ENCODE peak calls at places on chromosome 11, in five cellular contexts. E is CD8-positive, alpha-beta T cell; L is cardiac muscle cell; X is SK-N-SH; I is H1. P is an unnamed sample.

GRCh38 chr11:2258501-2259465 is 11.6 kb downstream of the ASCL2 start:
- DNase-seq in E (peak; percentile 40), X (no peak), I (no peak), L (no peak), P (no peak)

GRCh38 chr11:15793032-15793996 is 563.0 kb downstream of the SOX6 start:
- DNase-seq in I (no peak), E (no peak), L (peak; percentile 50), X (no peak), P (no peak)

GRCh38 chr11:12271826-12272366 is 105.5 kb upstream of the PARVA start:
- DNase-seq in L (no peak), E (no peak), I (no peak), X (no peak), P (no peak)

GRCh38 chr11:126433989-126434949 is 78.8 kb downstream of the ST3GAL4 start:
- DNase-seq in L (no peak), E (no peak), X (peak; percentile 37), I (no peak), P (no peak)

GRCh38 chr11:69351460-69351859 is 57.5 kb downstream of the MYEOV start:
- DNase-seq in L (peak; percentile 69), E (no peak), X (no peak), I (no peak), P (no peak)

GRCh38 chr11:26028294-26028954 is 303.5 kb upstream of the ANO3 start:
- DNase-seq in X (no peak), L (no peak), I (no peak), E (no peak), P (no peak)

GRCh38 chr11:3014314-3014938 is 22.3 kb upstream of the NAP1L4 start:
- DNase-seq in X (no peak), L (no peak), I (no peak), E (peak; percentile 90), P (no peak)

GRCh38 chr11:15897211-15897960 is 459.0 kb downstream of the SOX6 start:
- DNase-seq in I (no peak), E (no peak), L (peak; percentile 66), X (no peak), P (no peak)

GRCh38 chr11:118699508-118700220 is 20.2 kb upstream of the TREH start:
- DNase-seq in X (no peak), I (no peak), E (peak; percentile 78), L (no peak), P (no peak)

GRCh38 chr11:74025467-74026166 is 16.7 kb upstream of the UCP3 start:
- DNase-seq in X (no peak), E (no peak), I (no peak), L (no peak), P (no peak)

GRCh38 chr11:74035264-74035663 is 26.4 kb upstream of the UCP3 start:
- DNase-seq in L (no peak), E (no peak), I (no peak), X (no peak), P (no peak)

GRCh38 chr11:74033046-74033445 is 24.2 kb upstream of the UCP3 start:
- DNase-seq in E (no peak), I (no peak), L (no peak), X (no peak), P (no peak)

GRCh38 chr11:74031310-74031676 is 22.4 kb upstream of the UCP3 start:
- DNase-seq in X (no peak), E (no peak), I (no peak), L (no peak), P (no peak)

GRCh38 chr11:74030668-74031309 is 21.9 kb upstream of the UCP3 start:
- DNase-seq in L (no peak), X (no peak), E (no peak), I (no peak), P (no peak)
- TF ChIP-seq CTCF in L (no peak), X (no peak), E (no peak), I (no peak), P (no peak)

GRCh38 chr11:8684600-8685290 is 2.2 kb downstream of the RPL27A start:
- DNase-seq in X (no peak), L (no peak), E (no peak), I (no peak), P (no peak)

GRCh38 chr11:8686325-8686724 is 3.7 kb downstream of the RPL27A start:
- DNase-seq in E (no peak), I (no peak), L (no peak), X (no peak), P (no peak)

GRCh38 chr11:8683115-8683807 is 669 bp downstream of the RPL27A start:
- DNase-seq in L (no peak), E (no peak), I (no peak), X (no peak), P (no peak)

GRCh38 chr11:8685820-8686219 is 3.2 kb downstream of the RPL27A start:
- DNase-seq in I (no peak), E (no peak), X (no peak), L (no peak), P (no peak)

DNA sequence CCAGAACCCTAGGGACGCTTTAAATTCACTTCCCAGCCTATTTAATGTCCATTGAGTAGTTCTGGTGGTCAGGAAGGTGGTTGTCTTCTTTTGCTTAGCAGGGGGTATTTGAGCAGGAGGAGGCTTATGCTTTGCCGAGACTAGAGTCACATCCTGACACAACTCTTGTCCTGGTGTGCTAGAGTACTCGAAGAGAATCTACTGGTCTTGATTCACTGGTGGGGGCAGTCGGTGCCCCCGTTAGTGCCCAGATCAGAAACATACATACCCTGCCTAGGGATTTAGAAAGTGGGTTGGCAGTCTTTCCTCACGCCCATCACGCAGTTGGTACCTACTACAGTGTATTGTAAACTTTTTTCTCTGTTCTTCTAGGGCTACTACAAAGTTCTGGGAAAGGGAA is 2.7 kb downstream of the RPL27A start:
- DNase-seq in L (no peak), I (no peak), X (no peak), E (no peak), P (no peak)
- H3K4me3 ChIP-seq in L (no peak overlapping the region), I (no peak overlapping the region), X (peak overlapping the region; percentile 95), E (no peak overlapping the region), P (no peak overlapping the region)

GRCh38 chr11:63916837-63917684 is at the start of gene RCOR2:
- DNase-seq in L (peak; percentile 95), I (no peak), E (peak; percentile 73), X (peak; percentile 98), P (peak; percentile 90)

GRCh38 chr11:63918576-63919171 is 1.7 kb upstream of the RCOR2 start:
- DNase-seq in L (peak; percentile 43), I (no peak), E (no peak), X (peak; percentile 56), P (peak; percentile 64)

GRCh38 chr11:63915961-63916836 is 765 bp downstream of the RCOR2 start:
- DNase-seq in I (no peak), X (peak; percentile 91), E (peak; percentile 59), L (peak; percentile 47), P (peak; percentile 89)

GRCh38 chr11:63919267-63920125 is 2.5 kb upstream of the RCOR2 start:
- DNase-seq in L (peak; percentile 53), E (no peak), X (peak; percentile 55), I (peak; percentile 96), P (peak; percentile 97)

DNA sequence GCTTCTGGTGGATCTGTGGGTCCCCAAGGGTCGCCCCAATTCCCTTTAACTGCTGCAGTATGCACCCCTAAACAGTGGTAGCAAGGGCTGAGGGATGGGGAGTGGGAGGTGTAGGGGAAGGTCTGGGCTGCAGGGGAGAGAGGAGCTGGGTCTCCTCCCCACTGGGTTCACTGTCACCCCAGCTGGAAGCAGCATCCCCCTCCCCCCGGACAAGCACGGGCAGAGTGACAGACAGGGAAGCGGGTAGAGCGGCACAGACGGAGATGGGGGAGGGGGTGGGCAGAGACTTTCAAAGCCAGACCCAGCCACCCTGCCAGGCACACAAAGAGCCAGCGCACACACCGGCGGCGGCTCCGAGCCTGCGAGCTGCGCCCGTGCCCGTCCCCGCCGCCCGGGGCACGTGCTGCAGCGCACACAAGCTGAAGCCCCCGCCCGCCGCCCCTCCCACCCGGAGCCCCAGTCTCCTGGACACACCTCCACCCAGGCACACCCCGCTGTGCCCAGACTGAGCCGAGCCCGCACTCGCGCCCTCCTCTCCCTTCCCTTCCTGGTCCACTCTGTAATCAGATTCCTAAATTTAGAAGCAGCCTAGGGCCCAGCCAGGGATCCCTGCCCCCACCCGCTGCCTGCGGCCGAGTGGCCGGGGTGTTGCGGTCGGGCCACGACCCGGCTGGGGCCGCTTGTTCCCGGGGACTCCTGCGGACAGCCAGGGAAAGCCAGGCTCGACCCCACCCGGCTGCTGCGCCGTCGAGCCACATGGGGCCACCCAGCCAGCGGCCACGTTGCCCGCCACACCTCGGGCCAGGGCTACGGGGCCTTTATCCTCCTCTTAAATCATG is 940 bp upstream of the RCOR2 start:
- DNase-seq in L (peak; percentile 63), E (peak; percentile 57), I (no peak), X (peak; percentile 92), P (peak; percentile 94)
- H3K27ac ChIP-seq in L (peak overlapping the region; percentile 93), E (no peak overlapping the region), I (peak overlapping the region; percentile 95), X (peak overlapping the region; percentile 98), P (peak overlapping the region; percentile 100)

DNA sequence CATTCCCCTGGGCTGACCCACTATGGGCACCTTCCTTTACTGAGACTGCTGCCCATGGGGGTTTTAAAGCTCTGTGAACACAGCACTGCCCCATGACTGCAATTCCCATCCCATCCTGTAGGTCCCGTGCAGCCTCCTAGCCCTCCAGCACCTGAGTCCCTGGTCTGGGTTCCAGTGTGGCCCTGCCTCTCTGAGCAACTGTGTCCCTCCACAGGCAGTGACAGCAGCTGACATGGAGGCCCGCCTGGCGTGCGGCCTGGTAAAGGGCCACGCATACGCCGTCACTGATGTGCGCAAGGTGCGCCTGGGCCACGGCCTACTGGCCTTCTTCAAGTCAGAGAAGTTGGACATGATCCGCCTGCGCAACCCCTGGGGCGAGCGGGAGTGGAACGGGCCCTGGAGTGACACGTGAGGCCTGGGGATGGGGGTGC is 12.6 kb downstream of the OMP start:
- DNase-seq in L (no peak), X (no peak), I (no peak), E (no peak), P (no peak)
- TF ChIP-seq CTCF in L (no peak), X (peak; percentile 26), I (peak; percentile 55), E (no peak), P (peak; percentile 59)

GRCh38 chr11:125372088-125372487 is 124.0 kb downstream of the FEZ1 start:
- DNase-seq in X (no peak), E (no peak), L (no peak), I (no peak), P (no peak)
- H3K4me3 ChIP-seq in X (no peak overlapping the region), E (no peak overlapping the region), L (no peak overlapping the region), I (no peak overlapping the region), P (peak overlapping the region; percentile 32)